ENCODE peak calls at places on chromosome 6, in four cellular contexts. W is OCI-LY7, A is PC-9, R is PC-3. L is an unnamed sample.

GRCh38 chr6:108526739-108527174 is 34.0 kb upstream of the FOXO3 start:
- DNase-seq in W (peak; percentile 54), A (no peak), R (peak; percentile 58), L (peak; percentile 58)

GRCh38 chr6:16676978-16677377 is 84.3 kb downstream of the ATXN1 start:
- DNase-seq in W (no peak), A (peak; percentile 60), R (peak; percentile 47), L (no peak)

GRCh38 chr6:33410711-33411631 is at the start of gene PHF1:
- DNase-seq in W (no peak), A (no peak), R (no peak), L (peak; percentile 91)

GRCh38 chr6:72798196-72798595 is 176.3 kb downstream of the KCNQ5 start:
- DNase-seq in W (no peak), A (no peak), R (peak; percentile 22), L (peak; percentile 7)

GRCh38 chr6:112482373-112482772 is 135.2 kb downstream of the RFPL4B start:
- DNase-seq in W (no peak), A (no peak), R (no peak), L (peak; percentile 16)

GRCh38 chr6:373773-374724 is 17.5 kb upstream of the IRF4 start:
- DNase-seq in W (no peak), A (no peak), R (no peak), L (peak; percentile 56)

GRCh38 chr6:130306377-130306776 is 59.4 kb upstream of the TMEM200A start:
- DNase-seq in W (no peak), A (no peak), R (peak; percentile 3), L (no peak)

GRCh38 chr6:49676671-49677281 is 36.6 kb downstream of the CRISP2 start:
- DNase-seq in W (no peak), A (peak; percentile 25), R (peak; percentile 72), L (no peak)

GRCh38 chr6:130681028-130681427 is 146.2 kb upstream of the SMLR1 start:
- DNase-seq in W (no peak), A (no peak), R (no peak), L (no peak)

GRCh38 chr6:291148-291696 is 1.1 kb upstream of the DUSP22 start:
- DNase-seq in W (peak; percentile 41), A (no peak), R (peak; percentile 53), L (peak; percentile 57)

GRCh38 chr6:142816024-142816423 is 129.0 kb downstream of the HIVEP2 start:
- DNase-seq in W (no peak), A (no peak), R (no peak), L (no peak)

GRCh38 chr6:152529364-152529763 is 107.8 kb downstream of the SYNE1 start:
- DNase-seq in W (no peak), A (no peak), R (no peak), L (no peak)

GRCh38 chr6:154984146-154984545 is 11.0 kb upstream of the TIAM2 start:
- DNase-seq in W (no peak), A (no peak), R (no peak), L (no peak)

GRCh38 chr6:57207141-57207540 is 15.0 kb downstream of the RAB23 start:
- DNase-seq in W (no peak), A (no peak), R (no peak), L (no peak)

GRCh38 chr6:152572395-152573061 is 64.6 kb downstream of the SYNE1 start:
- DNase-seq in W (no peak), A (no peak), R (peak; percentile 4), L (no peak)

GRCh38 chr6:159527351-159527750 is 165.7 kb downstream of the SOD2 start:
- DNase-seq in W (no peak), A (no peak), R (no peak), L (no peak)

GRCh38 chr6:33965766-33966165 is 162.0 kb upstream of the MLN start:
- DNase-seq in W (no peak), A (no peak), R (no peak), L (no peak)

GRCh38 chr6:107894821-107895396 is 63.1 kb downstream of the SEC63 start:
- DNase-seq in W (peak; percentile 43), A (peak; percentile 37), R (peak; percentile 31), L (no peak)

GRCh38 chr6:167825059-167825758 is 1.5 kb upstream of the AFDN start:
- DNase-seq in W (no peak), A (no peak), R (no peak), L (peak; percentile 35)

GRCh38 chr6:135095716-135096115 is 41.1 kb upstream of the HBS1L start:
- DNase-seq in W (no peak), A (no peak), R (no peak), L (no peak)

GRCh38 chr6:10633216-10633615 is 61.2 kb downstream of the C6orf52 start:
- DNase-seq in W (no peak), A (peak; percentile 50), R (peak; percentile 95), L (peak; percentile 25)

GRCh38 chr6:22838346-22838745 is 269.0 kb downstream of the HDGFL1 start:
- DNase-seq in W (no peak), A (no peak), R (no peak), L (no peak)

GRCh38 chr6:33201147-33201545 is 479 bp downstream of the SLC39A7 start:
- DNase-seq in W (no peak), A (no peak), R (no peak), L (no peak)

GRCh38 chr6:107621216-107621940 is 131.5 kb downstream of the SOBP start:
- DNase-seq in W (no peak), A (no peak), R (no peak), L (no peak)

GRCh38 chr6:3310710-3311109 is 52.0 kb downstream of the PSMG4 start:
- DNase-seq in W (no peak), A (no peak), R (peak; percentile 33), L (no peak)

GRCh38 chr6:75331134-75331533 is 46.5 kb upstream of the TMEM30A start:
- DNase-seq in W (no peak), A (no peak), R (peak; percentile 65), L (no peak)

GRCh38 chr6:3549314-3549940 is 92.6 kb upstream of the SLC22A23 start:
- DNase-seq in W (no peak), A (no peak), R (peak; percentile 50), L (no peak)

GRCh38 chr6:4914412-4915159 is 89.3 kb downstream of the RPP40 start:
- DNase-seq in W (no peak), A (no peak), R (peak; percentile 26), L (no peak)

GRCh38 chr6:52663120-52663934 is 7.6 kb upstream of the TMEM14A start:
- DNase-seq in W (peak; percentile 83), A (peak; percentile 47), R (peak; percentile 77), L (peak; percentile 83)

GRCh38 chr6:47897233-47897632 is 115.4 kb downstream of the OPN5 start:
- DNase-seq in W (no peak), A (no peak), R (no peak), L (no peak)

GRCh38 chr6:6407061-6407723 is 86.7 kb upstream of the F13A1 start:
- DNase-seq in W (peak; percentile 92), A (no peak), R (no peak), L (no peak)

GRCh38 chr6:3885262-3886036 is 36.3 kb downstream of the FAM50B start:
- DNase-seq in W (no peak), A (peak; percentile 29), R (peak; percentile 69), L (peak; percentile 44)

GRCh38 chr6:46023216-46023915 is 7.7 kb upstream of the CLIC5 start:
- DNase-seq in W (no peak), A (no peak), R (no peak), L (no peak)

GRCh38 chr6:16045238-16045637 is 83.6 kb upstream of the MYLIP start:
- DNase-seq in W (no peak), A (no peak), R (no peak), L (no peak)

GRCh38 chr6:69337301-69337700 is 459.5 kb downstream of the LMBRD1 start:
- DNase-seq in W (no peak), A (no peak), R (no peak), L (no peak)

GRCh38 chr6:43455034-43455747 is at the start of gene DLK2:
- DNase-seq in W (no peak), A (peak; percentile 33), R (no peak), L (peak; percentile 39)

GRCh38 chr6:166786704-166787293 is 159.7 kb upstream of the RPS6KA2 start:
- DNase-seq in W (peak; percentile 80), A (no peak), R (peak; percentile 73), L (peak; percentile 86)

DNA sequence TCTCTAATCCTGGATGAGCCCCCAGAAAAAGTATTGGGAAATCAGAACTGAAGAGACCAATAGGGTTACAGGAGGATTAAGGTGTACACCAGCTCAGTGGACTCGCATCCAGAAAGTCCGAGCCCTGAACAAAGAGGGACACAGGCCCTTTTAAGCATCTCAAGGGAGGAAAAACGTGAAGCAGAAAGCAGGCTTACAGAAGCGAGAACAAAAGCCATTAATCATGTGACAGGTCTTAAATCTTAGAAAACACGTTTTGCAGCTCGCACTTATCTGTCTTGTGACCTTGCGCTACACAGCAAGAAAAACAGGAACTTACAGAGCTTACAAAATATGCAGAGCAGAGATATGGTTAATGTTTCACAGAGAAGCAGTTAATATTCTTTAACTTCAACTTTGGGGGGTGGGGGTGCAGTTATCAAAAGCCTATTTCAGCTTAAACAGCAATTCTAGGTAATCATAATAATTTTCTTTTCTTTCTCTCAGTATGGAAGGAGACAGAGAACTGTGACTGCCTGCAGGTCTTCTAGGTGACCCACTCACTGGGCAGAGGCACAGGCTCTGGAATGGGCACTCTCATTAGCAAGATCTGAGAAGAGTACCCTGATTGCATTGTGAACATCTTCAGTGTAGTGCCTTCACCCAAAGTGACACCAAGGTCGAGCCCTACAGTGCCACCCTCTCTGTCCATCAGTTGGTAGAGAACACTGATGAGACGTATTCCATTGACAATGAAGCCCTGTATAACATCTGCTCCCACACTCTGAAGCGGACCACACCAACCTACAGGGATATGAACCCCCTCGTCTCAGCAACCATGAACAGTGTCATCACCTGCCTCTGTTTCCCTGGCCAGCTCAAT is 65.0 kb upstream of the MOCS1 start:
- DNase-seq in W (no peak), A (no peak), R (no peak), L (no peak)
- H3K4me2 ChIP-seq in W (no peak overlapping the region), A (no peak overlapping the region), R (no peak overlapping the region), L (no peak overlapping the region)

GRCh38 chr6:35305117-35305516 is 7.5 kb downstream of the DEF6 start:
- DNase-seq in W (no peak), A (no peak), R (peak; percentile 14), L (no peak)
- TF ChIP-seq CTCF in W (no peak), A (no peak), R (no peak), L (no peak)

GRCh38 chr6:44507014-44507413 is 119.5 kb downstream of the CDC5L start:
- DNase-seq in W (no peak), A (no peak), R (no peak), L (no peak)

GRCh38 chr6:44500074-44500473 is 112.6 kb downstream of the CDC5L start:
- DNase-seq in W (no peak), A (no peak), R (no peak), L (no peak)

GRCh38 chr6:44504321-44504761 is 116.8 kb downstream of the CDC5L start:
- DNase-seq in W (no peak), A (no peak), R (no peak), L (no peak)

GRCh38 chr6:44505751-44506150 is 118.2 kb downstream of the CDC5L start:
- DNase-seq in W (no peak), A (no peak), R (no peak), L (no peak)

GRCh38 chr6:44503471-44503870 is 116.0 kb downstream of the CDC5L start:
- DNase-seq in W (no peak), A (no peak), R (no peak), L (no peak)
- H3K9me2 ChIP-seq in W (no peaks in the 10 kb centered on the region), A (no peaks in the 10 kb centered on the region), R (peaks cover 4% of the 10 kb centered on the region), L (no peaks in the 10 kb centered on the region)

GRCh38 chr6:30556006-30556713 is at the start of gene GNL1:
- DNase-seq in W (peak; percentile 97), A (peak; percentile 99), R (peak; percentile 93), L (peak; percentile 98)
- H3K4me2 ChIP-seq in W (peak within 1 kb of the TSS; percentile 81), A (peak within 1 kb of the TSS; percentile 94), R (peak within 1 kb of the TSS; percentile 90), L (peak within 1 kb of the TSS; percentile 92)

GRCh38 chr6:169326067-169326799 is 72.6 kb upstream of the THBS2 start:
- DNase-seq in W (no peak), A (no peak), R (peak; percentile 45), L (peak; percentile 47)
- TF ChIP-seq CTCF in W (peak; percentile 34), A (no peak), R (peak; percentile 43), L (peak; percentile 27)

GRCh38 chr6:54291738-54292137 is 16.5 kb upstream of the TINAG start:
- DNase-seq in W (no peak), A (no peak), R (peak; percentile 66), L (no peak)
- H3K9me2 ChIP-seq in W (no peaks in the 10 kb centered on the region), A (no peaks in the 10 kb centered on the region), R (no peaks in the 10 kb centered on the region), L (no peaks in the 10 kb centered on the region)